ENCODE peak calls at places on chromosomes 3 and 15, in six cellular contexts. Z is activated T-cell treated with anti-CD3 and anti-CD28 coated beads for 1 hour, K is Caki2, F is activated gamma-delta T cell treated with Interleukin-2 at 50 U/mL for 16 hours, Y is NCI-H1105, O is mucosa of gallbladder. C is an unnamed sample.

GRCh38 chr3:46671541-46672348 is 21.7 kb downstream of the ALS2CL start:
- DNase-seq in Z (no peak), K (no peak), F (no peak), Y (no peak), O (no peak), C (no peak)

GRCh38 chr3:112744825-112745566 is 101.7 kb downstream of the CD200R1L start:
- DNase-seq in Z (no peak), K (no peak), F (no peak), Y (no peak), O (no peak), C (no peak)

GRCh38 chr15:23447107-23447500 is at the start of gene GOLGA6L2:
- DNase-seq in Z (no peak), K (peak; percentile 97), F (no peak), Y (no peak), O (no peak), C (no peak)

GRCh38 chr3:149090907-149091306 is 4.6 kb upstream of the HLTF start:
- DNase-seq in Z (no peak), K (no peak), F (no peak), Y (no peak), O (no peak), C (no peak)

GRCh38 chr15:68440136-68440535 is 8.2 kb upstream of the ITGA11 start:
- DNase-seq in Z (no peak), K (no peak), F (no peak), Y (no peak), O (no peak), C (no peak)

GRCh38 chr3:195173696-195174095 is 97.3 kb downstream of the XXYLT1 start:
- DNase-seq in Z (no peak), K (no peak), F (no peak), Y (no peak), O (no peak), C (no peak)

GRCh38 chr15:49675051-49675450 is 54.2 kb downstream of the DTWD1 start:
- DNase-seq in Z (no peak), K (peak; percentile 31), F (no peak), Y (no peak), O (no peak), C (peak; percentile 50)

GRCh38 chr15:34334676-34335075 is 2.9 kb downstream of the SLC12A6 start:
- DNase-seq in Z (no peak), K (no peak), F (no peak), Y (no peak), O (no peak), C (no peak)

GRCh38 chr3:188595890-188596376 is 442.0 kb downstream of the LPP start:
- DNase-seq in Z (no peak), K (no peak), F (no peak), Y (no peak), O (no peak), C (no peak)

GRCh38 chr15:98801234-98801561 is 152.9 kb downstream of the IGF1R start:
- DNase-seq in Z (no peak), K (no peak), F (peak; percentile 16), Y (no peak), O (no peak), C (no peak)

GRCh38 chr15:39310633-39311032 is 270.2 kb upstream of the THBS1 start:
- DNase-seq in Z (no peak), K (no peak), F (no peak), Y (no peak), O (no peak), C (no peak)

GRCh38 chr15:71599404-71600225 is 210.7 kb upstream of the NR2E3 start:
- DNase-seq in Z (no peak), K (no peak), F (no peak), Y (no peak), O (no peak), C (no peak)

GRCh38 chr3:188469228-188469885 is 315.4 kb downstream of the LPP start:
- DNase-seq in Z (no peak), K (peak; percentile 86), F (no peak), Y (no peak), O (no peak), C (peak; percentile 95)

GRCh38 chr3:23809840-23810341 is 4.1 kb downstream of the UBE2E1 start:
- DNase-seq in Z (no peak), K (no peak), F (no peak), Y (no peak), O (no peak), C (no peak)

GRCh38 chr15:79209116-79209515 is 73.4 kb upstream of the ANKRD34C start:
- DNase-seq in Z (no peak), K (no peak), F (no peak), Y (no peak), O (no peak), C (no peak)

GRCh38 chr15:88623632-88624031 is 2.5 kb downstream of the AEN start:
- DNase-seq in Z (no peak), K (no peak), F (no peak), Y (no peak), O (no peak), C (no peak)

GRCh38 chr3:124119056-124119721 is 127.3 kb upstream of the ROPN1 start:
- DNase-seq in Z (no peak), K (no peak), F (no peak), Y (no peak), O (no peak), C (no peak)

GRCh38 chr15:85840079-85840801 is 45.5 kb upstream of the KLHL25 start:
- DNase-seq in Z (peak; percentile 75), K (peak; percentile 80), F (peak; percentile 80), Y (peak; percentile 50), O (peak; percentile 94), C (no peak)

GRCh38 chr3:53318522-53318921 is 28.8 kb downstream of the DCP1A start:
- DNase-seq in Z (no peak), K (no peak), F (no peak), Y (no peak), O (no peak), C (no peak)

GRCh38 chr3:119841808-119842471 is 60.0 kb downstream of the NR1I2 start:
- DNase-seq in Z (no peak), K (no peak), F (no peak), Y (no peak), O (no peak), C (no peak)

GRCh38 chr3:111541911-111542483 is at the start of gene CD96:
- DNase-seq in Z (peak; percentile 50), K (no peak), F (peak; percentile 68), Y (no peak), O (peak; percentile 49), C (no peak)

GRCh38 chr3:59482684-59483083 is 432.9 kb upstream of the CFAP20DC start:
- DNase-seq in Z (no peak), K (no peak), F (no peak), Y (no peak), O (peak; percentile 10), C (no peak)

GRCh38 chr3:186520957-186521842 is 23.0 kb downstream of the CRYGS start:
- DNase-seq in Z (no peak), K (no peak), F (no peak), Y (no peak), O (no peak), C (no peak)

GRCh38 chr15:76032046-76032445 is 19.8 kb upstream of the NRG4 start:
- DNase-seq in Z (no peak), K (no peak), F (no peak), Y (no peak), O (no peak), C (no peak)

GRCh38 chr15:50224606-50225005 is 40.9 kb downstream of the HDC start:
- DNase-seq in Z (no peak), K (no peak), F (no peak), Y (no peak), O (no peak), C (no peak)

GRCh38 chr3:44048196-44048924 is 193.3 kb upstream of the TOPAZ1 start:
- DNase-seq in Z (no peak), K (no peak), F (no peak), Y (no peak), O (no peak), C (no peak)

GRCh38 chr15:74007820-74008371 is 13.4 kb downstream of the PML start:
- DNase-seq in Z (no peak), K (peak; percentile 81), F (no peak), Y (no peak), O (no peak), C (no peak)

GRCh38 chr15:82108489-82109078 is 62.8 kb upstream of the MEX3B start:
- DNase-seq in Z (peak; percentile 56), K (no peak), F (peak; percentile 64), Y (no peak), O (peak; percentile 73), C (no peak)

GRCh38 chr3:24151595-24151994 is 206.5 kb downstream of the NR1D2 start:
- DNase-seq in Z (no peak), K (no peak), F (no peak), Y (no peak), O (no peak), C (no peak)

GRCh38 chr3:49805884-49806701 is 3.0 kb downstream of the INKA1 start:
- DNase-seq in Z (no peak), K (no peak), F (peak; percentile 32), Y (no peak), O (peak; percentile 42), C (no peak)

GRCh38 chr3:177057768-177058167 is 139.5 kb downstream of the TBL1XR1 start:
- DNase-seq in Z (peak; percentile 2), K (no peak), F (peak; percentile 7), Y (no peak), O (no peak), C (no peak)

GRCh38 chr15:23869391-23869790 is 182.3 kb upstream of the NDN start:
- DNase-seq in Z (no peak), K (peak; percentile 60), F (no peak), Y (no peak), O (peak; percentile 17), C (no peak)

GRCh38 chr3:149314807-149315578 is 18.4 kb downstream of the TM4SF18 start:
- DNase-seq in Z (no peak), K (peak; percentile 57), F (no peak), Y (no peak), O (no peak), C (no peak)

GRCh38 chr15:99682455-99682854 is 50.8 kb downstream of the LYSMD4 start:
- DNase-seq in Z (no peak), K (peak; percentile 6), F (no peak), Y (no peak), O (no peak), C (peak; percentile 83)

GRCh38 chr15:101615986-101616848 is 36.0 kb downstream of the TM2D3 start:
- DNase-seq in Z (no peak), K (peak; percentile 84), F (no peak), Y (peak; percentile 14), O (peak; percentile 51), C (no peak)